ENCODE peak calls at places on chromosomes 6 and 20, in four cellular contexts. A is K562, K is SK-N-SH, F is A549. V is an unnamed sample.

GRCh38 chr6:137416376-137417109 is 77.7 kb downstream of the OLIG3 start:
- DNase-seq in A (no peak), K (no peak), F (no peak), V (peak)

GRCh38 chr6:141056945-141057635 is 1075.6 kb upstream of the GJE1 start:
- DNase-seq in A (no peak), K (no peak), F (no peak), V (no peak)

GRCh38 chr6:150183105-150183504 is 40.3 kb downstream of the PPP1R14C start:
- DNase-seq in A (no peak), K (no peak), F (no peak), V (no peak)

GRCh38 chr6:110990835-110991576 is 9.2 kb downstream of the RPF2 start:
- DNase-seq in A (no peak), K (no peak), F (no peak), V (no peak)

GRCh38 chr6:156867121-156867520 is 89.9 kb downstream of the ARID1B start:
- DNase-seq in A (no peak), K (no peak), F (no peak), V (no peak)

GRCh38 chr6:343226-343935 is 48.2 kb upstream of the IRF4 start:
- DNase-seq in A (no peak), K (no peak), F (no peak), V (no peak)

GRCh38 chr6:15907914-15908518 is 220.9 kb upstream of the MYLIP start:
- DNase-seq in A (peak), K (peak), F (no peak), V (no peak)

GRCh38 chr20:46083101-46083500 is 6.7 kb downstream of the NCOA5 start:
- DNase-seq in A (no peak), K (no peak), F (no peak), V (no peak)

GRCh38 chr6:144141470-144141869 is 8.8 kb upstream of the STX11 start:
- DNase-seq in A (no peak), K (no peak), F (no peak), V (no peak)

GRCh38 chr6:56579155-56579851 is 63.4 kb downstream of the DST start:
- DNase-seq in A (no peak), K (no peak), F (no peak), V (peak)
- TF ChIP-seq RCOR1 in A (no peak), K (no peak), F (no peak), V (no peak)

GRCh38 chr20:23659989-23660837 is 22.5 kb upstream of the CST3 start:
- DNase-seq in A (no peak), K (no peak), F (no peak), V (peak)
- TF ChIP-seq RCOR1 in A (no peak), K (no peak), F (no peak), V (no peak)

GRCh38 chr6:26122793-26123674 is 35.8 kb downstream of the HFE start:
- DNase-seq in A (peak), K (peak), F (peak), V (peak)

GRCh38 chr6:26123675-26124549 is 36.7 kb downstream of the HFE start:
- DNase-seq in A (peak), K (peak), F (peak), V (peak)

GRCh38 chr6:26124550-26125014 is 37.4 kb downstream of the HFE start:
- DNase-seq in A (no peak), K (no peak), F (no peak), V (no peak)

GRCh38 chr6:26126394-26127221 is 39.4 kb downstream of the HFE start:
- DNase-seq in A (no peak), K (no peak), F (no peak), V (peak)

DNA sequence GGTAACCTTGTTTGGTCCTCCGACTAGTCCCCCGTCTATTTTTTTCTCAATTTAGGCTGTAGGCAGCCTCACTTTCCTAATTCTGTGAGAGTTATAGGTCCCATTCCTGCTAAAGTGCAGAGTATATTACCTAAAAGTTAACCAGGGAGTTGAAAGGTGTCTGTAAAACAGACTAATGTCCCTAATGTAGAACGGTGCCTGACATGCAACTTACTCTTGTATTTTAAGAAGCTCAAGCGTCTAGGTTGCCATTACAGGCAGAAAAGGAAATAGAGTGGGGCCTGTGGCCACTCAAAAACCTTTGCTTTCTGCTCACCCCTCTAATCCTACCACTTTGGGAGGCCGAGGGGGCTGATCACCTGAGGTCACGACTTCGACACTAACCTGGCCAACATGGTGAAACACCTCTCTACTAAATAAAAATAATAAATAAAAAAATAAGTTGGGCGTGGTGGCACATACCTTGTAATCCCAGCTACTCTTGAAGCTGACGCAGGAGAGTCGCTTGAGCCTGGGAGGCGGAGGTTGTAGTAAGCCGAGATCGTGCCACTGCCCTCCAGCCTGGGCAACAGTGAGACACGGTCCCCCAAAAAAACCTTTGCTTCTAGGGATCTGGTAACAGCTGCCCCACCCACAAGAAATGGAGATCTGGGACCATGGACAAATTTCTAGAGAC is 37.9 kb downstream of the HFE start:
- DNase-seq in A (no peak), K (no peak), F (no peak), V (no peak)
- TF ChIP-seq RCOR1 in A (no peak), K (no peak), F (no peak), V (no peak)

GRCh38 chr6:14713008-14713452 is 532.8 kb upstream of the JARID2 start:
- DNase-seq in A (no peak), K (no peak), F (peak), V (peak)

GRCh38 chr6:14711704-14712397 is 534.0 kb upstream of the JARID2 start:
- DNase-seq in A (no peak), K (no peak), F (no peak), V (no peak)

GRCh38 chr6:14709900-14710299 is 536.0 kb upstream of the JARID2 start:
- DNase-seq in A (no peak), K (no peak), F (no peak), V (no peak)

GRCh38 chr6:14710421-14710820 is 535.4 kb upstream of the JARID2 start:
- DNase-seq in A (no peak), K (no peak), F (no peak), V (no peak)

GRCh38 chr6:14711056-14711703 is 534.7 kb upstream of the JARID2 start:
- DNase-seq in A (peak), K (peak), F (peak), V (peak)
- TF ChIP-seq RCOR1 in A (no peak), K (no peak), F (no peak), V (peak)

DNA sequence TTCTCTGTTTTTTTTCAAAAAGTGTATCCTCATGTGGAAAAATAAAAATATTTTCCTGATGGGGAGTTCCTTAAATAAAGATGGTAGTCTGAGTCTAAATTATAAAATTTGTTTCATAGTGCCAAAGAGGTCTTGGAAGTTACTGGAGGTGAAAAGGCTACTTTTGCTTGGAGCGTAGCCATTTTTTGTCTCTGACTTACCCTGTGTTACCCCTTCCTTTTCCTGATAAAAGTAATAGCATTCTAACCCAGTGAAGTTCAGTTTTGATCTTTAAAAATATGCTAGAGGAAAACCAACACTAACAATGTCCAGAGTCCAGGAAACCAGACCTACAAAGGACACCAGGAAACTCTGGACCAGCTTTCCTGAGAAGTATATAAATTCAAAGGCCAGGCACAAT is 112.2 kb upstream of the FOXO3 start:
- DNase-seq in A (no peak), K (no peak), F (no peak), V (no peak)
- TF ChIP-seq RCOR1 in A (no peak), K (no peak), F (no peak), V (no peak)

GRCh38 chr6:168194732-168195565 is 115.9 kb upstream of the FRMD1 start:
- DNase-seq in A (no peak), K (peak), F (no peak), V (no peak)
- TF ChIP-seq RCOR1 in A (no peak), K (no peak), F (no peak), V (no peak)

DNA sequence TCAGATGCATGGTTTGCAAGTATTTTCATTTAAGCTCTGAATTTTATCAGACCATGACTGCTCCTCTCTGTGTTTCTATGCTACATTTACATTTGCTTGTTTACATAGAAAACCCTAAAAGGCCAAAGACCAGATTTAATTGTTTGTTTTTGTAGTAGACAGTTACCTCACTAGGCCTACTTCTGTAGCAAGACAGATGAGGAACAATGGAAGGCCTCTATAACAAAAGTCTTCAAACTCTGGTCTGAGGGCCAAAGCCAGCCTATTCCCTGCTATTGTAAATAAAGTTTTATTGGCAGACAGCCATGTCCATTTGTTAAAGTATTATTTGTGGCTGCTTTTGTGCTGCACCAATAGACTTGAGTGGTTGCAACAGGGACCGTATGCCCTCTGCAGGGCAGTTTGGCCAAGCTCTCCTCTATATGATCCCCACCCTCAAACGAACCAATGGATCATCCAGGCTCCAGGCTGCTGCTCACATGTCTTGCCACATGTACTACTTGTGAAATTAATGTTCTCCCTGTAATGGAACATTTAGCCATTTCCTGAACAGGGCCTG is 182.0 kb downstream of the DOK5 start:
- DNase-seq in A (no peak), K (no peak), F (no peak), V (no peak)
- TF ChIP-seq RCOR1 in A (no peak), K (no peak), F (no peak), V (no peak)

GRCh38 chr6:36358235-36358915 is 21.7 kb upstream of the BNIP5 start:
- DNase-seq in A (no peak), K (no peak), F (no peak), V (peak)
- TF ChIP-seq RCOR1 in A (no peak), K (no peak), F (no peak), V (no peak)

GRCh38 chr6:28269492-28269891 is 2.5 kb downstream of the ZSCAN26 start:
- DNase-seq in A (peak), K (no peak), F (peak), V (peak)
- TF ChIP-seq RCOR1 in A (no peak), K (no peak), F (no peak), V (peak)

V was measured in IMR-90.